ENCODE peak calls at places on chromosomes 11 and 22, in six cellular contexts. Q is GM23248, O is tibial artery, L is astrocyte, E is adipocyte, B is lung. N is an unnamed sample. For H3K4me1, the result is how much of the 10 kb centered on the place peaks cover.

GRCh38 chr11:1729692-1730011 is 20.7 kb downstream of the IFITM10 start:
- DNase-seq in Q (peak), O (peak), L (no peak), E (no peak), B (no peak), N (no peak)

GRCh38 chr22:44847380-44847779 is 95.0 kb downstream of the ARHGAP8 start:
- DNase-seq in Q (no peak), O (no peak), L (no peak), E (no peak), B (no peak), N (no peak)

GRCh38 chr22:50150161-50151129 is 20.1 kb upstream of the PANX2 start:
- DNase-seq in Q (no peak), O (no peak), L (peak), E (no peak), B (no peak), N (no peak)

GRCh38 chr11:18404062-18404461 is 8.1 kb upstream of the LDHC start:
- DNase-seq in Q (no peak), O (no peak), L (no peak), E (no peak), B (no peak), N (no peak)

GRCh38 chr11:795638-796564 is 2.2 kb downstream of the SLC25A22 start:
- DNase-seq in Q (peak), O (peak), L (peak), E (peak), B (peak), N (peak)

GRCh38 chr11:92687724-92688123 is 281.7 kb upstream of the MTNR1B start:
- DNase-seq in Q (no peak), O (no peak), L (no peak), E (no peak), B (no peak), N (no peak)

GRCh38 chr11:10454902-10455631 is at the start of gene AMPD3:
- DNase-seq in Q (peak), O (no peak), L (peak), E (peak), B (peak), N (no peak)

GRCh38 chr22:32476286-32476685 is 1.7 kb downstream of the FBXO7 start:
- DNase-seq in Q (peak), O (no peak), L (no peak), E (peak), B (no peak), N (peak)

GRCh38 chr11:68328374-68329091 is 16.1 kb downstream of the LRP5 start:
- DNase-seq in Q (no peak), O (no peak), L (no peak), E (no peak), B (no peak), N (peak)

GRCh38 chr11:108703916-108704315 is 39.0 kb downstream of the DDX10 start:
- DNase-seq in Q (no peak), O (no peak), L (no peak), E (no peak), B (no peak), N (no peak)

GRCh38 chr11:73854680-73855079 is 22.0 kb downstream of the COA4 start:
- DNase-seq in Q (peak), O (no peak), L (peak), E (peak), B (no peak), N (no peak)

GRCh38 chr11:107259826-107260225 is 197.8 kb downstream of the CWF19L2 start:
- DNase-seq in Q (no peak), O (no peak), L (no peak), E (no peak), B (no peak), N (no peak)

GRCh38 chr11:3057069-3057963 is at the start of gene CARS1:
- DNase-seq in Q (peak), O (peak), L (peak), E (peak), B (peak), N (peak)

GRCh38 chr11:65410936-65411680 is 11.5 kb upstream of the NEAT1 start:
- DNase-seq in Q (no peak), O (peak), L (no peak), E (no peak), B (no peak), N (no peak)

GRCh38 chr11:24870048-24870447 is 373.2 kb downstream of the LUZP2 start:
- DNase-seq in Q (no peak), O (no peak), L (no peak), E (no peak), B (no peak), N (no peak)

GRCh38 chr11:44327730-44328691 is 18.1 kb upstream of the ALX4 start:
- DNase-seq in Q (no peak), O (no peak), L (no peak), E (no peak), B (no peak), N (no peak)

GRCh38 chr11:35082322-35083180 is 56.4 kb upstream of the CD44 start:
- DNase-seq in Q (peak), O (peak), L (peak), E (peak), B (peak), N (no peak)

GRCh38 chr22:27669798-27670599 is 131.6 kb downstream of the MN1 start:
- DNase-seq in Q (peak), O (no peak), L (no peak), E (no peak), B (no peak), N (peak)

GRCh38 chr11:36729765-36730164 is 131.7 kb upstream of the RAG2 start:
- DNase-seq in Q (no peak), O (no peak), L (no peak), E (no peak), B (no peak), N (no peak)

GRCh38 chr11:104654414-104654813 is 243.8 kb downstream of the CASP12 start:
- DNase-seq in Q (no peak), O (no peak), L (no peak), E (no peak), B (no peak), N (no peak)
- H3K4me1 ChIP-seq in Q (under half), O (under half), L (under half), E (under half), B (under half), N (under half)

DNA sequence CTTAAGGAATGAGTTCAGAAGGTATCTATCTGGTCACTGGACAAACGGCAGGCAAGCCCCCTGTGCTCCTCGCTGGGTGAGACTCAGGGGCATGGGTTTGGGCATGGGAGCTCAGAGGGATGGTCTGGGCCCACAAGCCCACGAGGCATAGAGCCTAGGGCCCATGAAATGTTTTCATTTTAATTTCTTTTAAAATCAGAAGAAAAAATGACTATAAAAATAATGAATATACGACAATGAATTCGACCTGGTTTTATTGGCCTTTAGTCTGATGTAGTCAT is 77.9 kb upstream of the WNT7B start:
- DNase-seq in Q (no peak), O (no peak), L (no peak), E (no peak), B (no peak), N (no peak)
- H3K4me1 ChIP-seq in Q (half or more), O (half or more), L (half or more), E (half or more), B (under half), N (half or more)

DNA sequence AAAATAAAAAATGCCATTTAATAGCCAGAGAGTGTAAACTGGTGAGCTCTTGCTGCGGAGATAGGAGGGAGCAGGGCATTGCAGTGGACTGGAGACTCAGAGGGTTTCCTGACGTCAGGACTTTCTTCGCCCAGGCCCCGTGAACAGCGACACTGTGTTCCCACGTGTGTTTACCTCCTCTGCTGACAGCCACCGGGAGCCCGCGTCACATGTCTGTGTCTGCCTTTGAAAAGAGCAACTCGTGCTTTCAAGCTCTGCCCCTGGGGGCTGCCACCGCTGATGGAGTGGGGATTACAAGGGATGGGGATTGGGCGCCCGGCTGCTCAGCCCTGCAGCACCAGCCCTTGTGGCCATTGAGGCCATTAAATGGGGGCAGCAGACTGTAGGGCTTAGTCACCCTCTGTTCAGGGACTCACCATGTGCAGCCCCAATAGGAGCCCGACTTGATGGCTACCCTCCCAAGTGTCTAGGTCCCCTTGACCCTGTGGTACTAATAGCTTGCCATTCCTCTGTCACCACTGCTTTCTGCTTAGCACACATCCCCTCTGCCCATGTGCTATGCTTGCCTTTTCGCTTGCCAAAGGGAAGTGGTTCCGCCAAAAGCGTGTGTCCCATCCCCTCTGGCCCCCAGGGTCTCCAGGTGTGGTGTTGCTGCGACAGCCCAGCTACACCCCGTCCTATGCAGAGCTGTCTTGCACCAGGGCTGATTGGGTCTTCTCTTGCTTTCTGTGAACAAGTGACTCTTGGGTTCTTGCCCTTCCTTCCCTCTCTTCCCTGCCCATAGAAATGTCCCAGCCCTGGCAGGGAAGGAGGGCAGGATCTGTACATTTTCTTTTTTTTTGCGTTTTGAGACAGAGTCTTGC is 3.5 kb downstream of the TANGO2 start:
- DNase-seq in Q (no peak), O (peak), L (no peak), E (no peak), B (no peak), N (no peak)
- H3K4me1 ChIP-seq in Q (under half), O (under half), L (under half), E (under half), B (under half), N (under half)

GRCh38 chr11:12131943-12132789 is 21.8 kb downstream of the MICAL2 start:
- DNase-seq in Q (no peak), O (no peak), L (no peak), E (no peak), B (no peak), N (peak)
- H3K4me1 ChIP-seq in Q (under half), O (half or more), L (under half), E (under half), B (under half), N (under half)

DNA sequence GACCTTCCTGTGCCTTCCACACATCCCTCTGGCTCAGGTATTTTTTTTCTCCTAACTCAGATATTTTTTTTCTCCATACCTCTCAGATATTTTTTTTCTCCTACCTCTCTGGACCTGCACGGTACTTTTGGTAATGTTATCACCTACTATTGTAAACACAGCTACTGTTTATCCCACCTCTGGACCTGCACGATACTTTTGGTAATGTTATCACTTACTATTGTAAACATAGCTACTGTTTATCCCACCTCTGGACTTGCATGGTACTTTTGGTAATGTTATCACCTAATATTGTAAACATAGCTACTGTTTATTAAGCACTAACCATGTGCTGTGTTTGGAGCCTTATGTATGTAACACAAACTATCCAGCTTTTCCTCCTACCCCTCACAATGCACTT is 12.1 kb upstream of the UPB1 start:
- DNase-seq in Q (no peak), O (no peak), L (no peak), E (no peak), B (no peak), N (no peak)
- H3K4me1 ChIP-seq in Q (under half), O (under half), L (under half), E (under half), B (under half), N (under half)

GRCh38 chr22:46043339-46043738 is 66.4 kb upstream of the WNT7B start:
- DNase-seq in Q (no peak), O (peak), L (no peak), E (no peak), B (no peak), N (no peak)

GRCh38 chr22:46045459-46046298 is 68.7 kb upstream of the WNT7B start:
- DNase-seq in Q (peak), O (peak), L (no peak), E (no peak), B (no peak), N (no peak)

GRCh38 chr22:46043816-46044717 is 67.1 kb upstream of the WNT7B start:
- DNase-seq in Q (peak), O (peak), L (no peak), E (no peak), B (no peak), N (peak)

GRCh38 chr22:46046299-46046685 is 69.3 kb upstream of the WNT7B start:
- DNase-seq in Q (no peak), O (no peak), L (no peak), E (no peak), B (no peak), N (no peak)

DNA sequence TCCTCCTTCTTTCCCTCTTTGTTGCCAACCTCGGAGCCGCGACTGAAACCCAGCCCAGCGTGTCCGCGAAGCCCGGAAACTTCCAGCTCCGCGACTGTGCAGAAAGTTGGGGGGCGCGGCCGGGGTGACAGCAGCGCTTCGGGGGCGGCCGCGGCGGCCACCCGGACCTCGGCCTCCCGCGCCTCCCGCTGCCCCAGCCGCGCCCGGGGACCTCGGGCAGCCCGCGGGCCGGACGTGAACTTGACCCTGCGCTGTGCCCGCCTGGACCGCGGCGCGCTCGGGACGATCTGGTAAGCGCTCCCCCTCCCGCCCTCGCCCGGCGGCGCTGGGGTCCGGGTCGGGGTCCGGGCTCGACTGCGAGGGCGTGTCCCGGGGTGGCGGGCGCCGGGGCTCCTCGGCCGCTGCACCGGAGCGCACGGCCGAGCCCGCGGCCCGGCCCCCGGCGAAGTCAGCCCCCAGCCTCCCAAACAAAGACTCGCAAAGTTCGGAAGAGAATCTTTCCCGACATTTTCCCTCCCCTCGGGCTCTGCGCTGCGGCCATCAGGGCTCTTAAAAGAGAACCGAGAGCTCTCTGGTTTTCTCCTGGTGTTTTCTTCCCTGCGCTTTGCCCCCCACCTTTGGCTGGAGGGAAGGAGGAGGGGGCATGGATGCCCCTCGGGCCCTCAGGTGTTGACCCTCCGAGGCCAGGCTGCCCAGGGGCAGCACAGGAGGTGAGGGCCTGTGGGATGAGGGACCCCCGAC is 67.9 kb upstream of the WNT7B start:
- DNase-seq in Q (no peak), O (no peak), L (no peak), E (peak), B (no peak), N (no peak)
- H3K4me1 ChIP-seq in Q (under half), O (under half), L (under half), E (half or more), B (under half), N (under half)

GRCh38 chr11:90218606-90219005 is 4.2 kb downstream of the CHORDC1 start:
- DNase-seq in Q (no peak), O (no peak), L (no peak), E (peak), B (no peak), N (no peak)
- H3K4me1 ChIP-seq in Q (under half), O (under half), L (under half), E (under half), B (under half), N (under half)

GRCh38 chr11:126991596-126991995 is 9.0 kb downstream of the KIRREL3 start:
- DNase-seq in Q (peak), O (no peak), L (no peak), E (peak), B (no peak), N (no peak)

GRCh38 chr11:126992065-126992803 is 8.3 kb downstream of the KIRREL3 start:
- DNase-seq in Q (peak), O (no peak), L (peak), E (peak), B (no peak), N (no peak)

GRCh38 chr11:126992804-126993111 is 7.8 kb downstream of the KIRREL3 start:
- DNase-seq in Q (peak), O (no peak), L (peak), E (peak), B (no peak), N (no peak)

GRCh38 chr11:126995989-126996388 is 4.6 kb downstream of the KIRREL3 start:
- DNase-seq in Q (no peak), O (no peak), L (no peak), E (no peak), B (no peak), N (no peak)

GRCh38 chr11:126993599-126993998 is 7.0 kb downstream of the KIRREL3 start:
- DNase-seq in Q (peak), O (no peak), L (peak), E (peak), B (no peak), N (no peak)
- H3K4me1 ChIP-seq in Q (half or more), O (under half), L (under half), E (under half), B (under half), N (under half)